ENCODE peak calls at places on chromosomes 1 and 21, in four cellular contexts. G is myocyte, U is T1000, Q is mammary epithelial cell. H is an unnamed sample.

GRCh38 chr1:14259191-14259757 is 339.2 kb upstream of the KAZN start:
- DNase-seq in G (no peak), U (no peak), Q (no peak), H (no peak)

GRCh38 chr1:41823453-41823852 is 95.3 kb downstream of the HIVEP3 start:
- DNase-seq in G (peak; percentile 49), U (no peak), Q (no peak), H (no peak)

GRCh38 chr21:20311388-20311787 is 686.8 kb upstream of the NCAM2 start:
- DNase-seq in G (no peak), U (no peak), Q (no peak), H (no peak)

GRCh38 chr1:41493117-41493536 is 8.6 kb upstream of the EDN2 start:
- DNase-seq in G (peak; percentile 48), U (peak; percentile 86), Q (peak; percentile 96), H (no peak)

GRCh38 chr1:63892632-63893395 is 119.0 kb downstream of the ROR1 start:
- DNase-seq in G (peak; percentile 72), U (no peak), Q (peak; percentile 28), H (no peak)

GRCh38 chr1:109826930-109827349 is 63.2 kb upstream of the EPS8L3 start:
- DNase-seq in G (no peak), U (no peak), Q (no peak), H (no peak)

GRCh38 chr1:177163844-177164379 is 600 bp downstream of the ASTN1 start:
- DNase-seq in G (no peak), U (no peak), Q (no peak), H (no peak)

GRCh38 chr1:29518183-29518835 is 282.0 kb downstream of the PTPRU start:
- DNase-seq in G (no peak), U (no peak), Q (no peak), H (peak; percentile 40)

GRCh38 chr1:193183019-193183643 is 3.3 kb downstream of the B3GALT2 start:
- DNase-seq in G (peak; percentile 65), U (no peak), Q (peak; percentile 29), H (no peak)

GRCh38 chr1:174021611-174022079 is 512 bp downstream of the RC3H1 start:
- DNase-seq in G (peak; percentile 64), U (no peak), Q (peak; percentile 56), H (no peak)

GRCh38 chr1:42164551-42165420 is at the start of gene GUCA2A:
- DNase-seq in G (no peak), U (no peak), Q (no peak), H (no peak)

GRCh38 chr1:244319283-244320132 is 132.2 kb downstream of the ADSS2 start:
- DNase-seq in G (peak; percentile 27), U (no peak), Q (peak; percentile 87), H (no peak)

GRCh38 chr1:229897540-229897939 is 169.5 kb upstream of the GALNT2 start:
- DNase-seq in G (no peak), U (no peak), Q (no peak), H (no peak)

GRCh38 chr1:29896300-29896699 is 660.0 kb downstream of the PTPRU start:
- DNase-seq in G (no peak), U (no peak), Q (no peak), H (no peak)

GRCh38 chr1:25727819-25728286 is 72.1 kb upstream of the SELENON start:
- DNase-seq in G (no peak), U (no peak), Q (no peak), H (no peak)

GRCh38 chr1:212561501-212561931 is 47.0 kb upstream of the ATF3 start:
- DNase-seq in G (peak; percentile 70), U (peak; percentile 64), Q (peak; percentile 16), H (no peak)

GRCh38 chr1:16118706-16119105 is 37.2 kb downstream of the EPHA2 start:
- DNase-seq in G (no peak), U (no peak), Q (no peak), H (peak; percentile 72)

GRCh38 chr1:3831689-3832088 is 25.3 kb downstream of the CEP104 start:
- DNase-seq in G (no peak), U (no peak), Q (no peak), H (no peak)

GRCh38 chr1:30730351-30731108 is 7.1 kb upstream of the MATN1 start:
- DNase-seq in G (no peak), U (no peak), Q (no peak), H (no peak)

GRCh38 chr1:111818081-111818480 is 62.4 kb downstream of the DDX20 start:
- DNase-seq in G (no peak), U (no peak), Q (no peak), H (no peak)

GRCh38 chr1:169155675-169156074 is 49.2 kb downstream of the ATP1B1 start:
- DNase-seq in G (no peak), U (no peak), Q (no peak), H (no peak)

GRCh38 chr1:3432306-3432705 is 22.2 kb upstream of the ARHGEF16 start:
- DNase-seq in G (no peak), U (no peak), Q (no peak), H (peak; percentile 75)

GRCh38 chr21:15775981-15776380 is 46.2 kb downstream of the USP25 start:
- DNase-seq in G (peak; percentile 51), U (no peak), Q (peak; percentile 82), H (no peak)

GRCh38 chr1:89540406-89540970 is 15.9 kb downstream of the LRRC8B start:
- DNase-seq in G (no peak), U (no peak), Q (no peak), H (no peak)

GRCh38 chr1:217274416-217274815 is 356.5 kb downstream of the GPATCH2 start:
- DNase-seq in G (peak; percentile 31), U (no peak), Q (peak; percentile 19), H (no peak)

GRCh38 chr1:67969446-67969845 is 81.0 kb downstream of the DIRAS3 start:
- DNase-seq in G (no peak), U (no peak), Q (peak; percentile 59), H (no peak)

GRCh38 chr1:150981177-150981804 is 801 bp upstream of the ANXA9 start:
- DNase-seq in G (peak; percentile 54), U (peak; percentile 14), Q (peak; percentile 51), H (no peak)

GRCh38 chr1:58809327-58810040 is 25.6 kb upstream of the JUN start:
- DNase-seq in G (no peak), U (no peak), Q (peak; percentile 79), H (no peak)

GRCh38 chr1:44817771-44818495 is 9.6 kb downstream of the BTBD19 start:
- DNase-seq in G (no peak), U (no peak), Q (no peak), H (peak; percentile 26)

GRCh38 chr1:181124206-181124825 is 35.8 kb downstream of the IER5 start:
- DNase-seq in G (no peak), U (no peak), Q (no peak), H (no peak)

GRCh38 chr1:80462006-80462405 is 1338.7 kb upstream of the ADGRL2 start:
- DNase-seq in G (no peak), U (no peak), Q (no peak), H (no peak)